ENCODE peak calls at places on chromosome 6, in five cellular contexts. A, O, V, W and I are unnamed samples.

GRCh38 chr6:106748547-106749207 is 119.3 kb downstream of the QRSL1 start:
- DNase-seq in W (no peak), O (peak), A (no peak), V (no peak), I (no peak)

GRCh38 chr6:121544691-121545090 is 109.2 kb downstream of the GJA1 start:
- DNase-seq in V (no peak), W (no peak), O (no peak), A (no peak), I (no peak)

GRCh38 chr6:134557509-134557908 is 239.6 kb upstream of the SGK1 start:
- DNase-seq in W (no peak), O (no peak), V (no peak), A (no peak), I (no peak)

GRCh38 chr6:111823831-111824607 is 49.2 kb downstream of the FYN start:
- DNase-seq in V (no peak), W (no peak), O (no peak), A (peak), I (no peak)

GRCh38 chr6:29924731-29925130 is 17.6 kb upstream of the HLA-A start:
- DNase-seq in O (no peak), A (no peak), W (no peak), V (no peak), I (no peak)

GRCh38 chr6:63430985-63431519 is 111.3 kb upstream of the LGSN start:
- DNase-seq in A (no peak), W (no peak), O (no peak), V (no peak), I (no peak)

GRCh38 chr6:37507690-37508421 is 8.2 kb upstream of the CCDC167 start:
- DNase-seq in V (peak), W (no peak), A (no peak), O (peak), I (peak)

GRCh38 chr6:106099235-106099537 is 13.1 kb downstream of the PRDM1 start:
- DNase-seq in V (no peak), A (no peak), W (no peak), O (no peak), I (no peak)

DNA sequence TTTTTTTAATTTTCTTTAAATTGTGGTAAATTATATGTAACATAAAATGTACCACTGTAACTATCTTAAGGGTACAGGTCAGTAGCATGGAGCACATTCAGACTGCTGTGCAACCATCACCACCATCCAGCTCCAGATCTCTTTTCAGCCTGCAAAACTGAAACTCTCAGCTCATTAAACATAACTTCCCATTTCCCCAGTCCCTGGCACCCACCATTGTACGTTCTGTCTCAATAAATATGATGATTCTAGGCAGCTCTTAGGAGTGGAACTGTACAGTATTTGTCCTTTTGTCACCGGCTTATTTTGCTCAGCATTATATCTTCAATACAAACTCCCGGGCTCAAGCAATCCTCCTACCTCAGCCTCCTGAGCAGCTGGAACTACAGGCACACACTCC is 1.5 kb downstream of the ZC3H12D start:
- DNase-seq in V (peak), A (no peak), W (no peak), O (no peak), I (peak)
- H3K4me3 ChIP-seq in V (peak), A (no peak), W (no peak), O (no peak), I (peak)

DNA sequence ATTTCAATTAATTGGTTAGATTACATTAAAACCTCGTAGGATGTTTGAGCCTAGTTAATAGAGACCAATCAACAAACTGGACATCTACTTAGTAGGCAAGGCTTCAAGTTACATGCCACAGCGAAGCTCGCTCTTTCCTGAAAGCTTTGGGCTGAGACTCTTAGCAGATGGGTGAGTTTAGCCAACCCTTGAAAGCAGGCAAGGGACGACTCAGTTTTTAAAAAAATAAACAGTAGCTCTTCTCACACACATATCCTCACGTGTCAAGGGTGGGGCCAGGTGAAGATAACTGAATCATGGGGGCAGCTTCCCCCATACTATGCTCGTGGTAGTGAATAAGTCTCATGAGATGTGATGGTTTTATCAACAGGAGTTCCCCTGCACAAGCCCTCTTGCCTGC is 775 bp downstream of the MTFR2 start:
- DNase-seq in O (no peak), A (no peak), W (no peak), V (peak), I (peak)
- H3K4me3 ChIP-seq in O (peak), A (peak), W (peak), V (peak), I (peak)

DNA sequence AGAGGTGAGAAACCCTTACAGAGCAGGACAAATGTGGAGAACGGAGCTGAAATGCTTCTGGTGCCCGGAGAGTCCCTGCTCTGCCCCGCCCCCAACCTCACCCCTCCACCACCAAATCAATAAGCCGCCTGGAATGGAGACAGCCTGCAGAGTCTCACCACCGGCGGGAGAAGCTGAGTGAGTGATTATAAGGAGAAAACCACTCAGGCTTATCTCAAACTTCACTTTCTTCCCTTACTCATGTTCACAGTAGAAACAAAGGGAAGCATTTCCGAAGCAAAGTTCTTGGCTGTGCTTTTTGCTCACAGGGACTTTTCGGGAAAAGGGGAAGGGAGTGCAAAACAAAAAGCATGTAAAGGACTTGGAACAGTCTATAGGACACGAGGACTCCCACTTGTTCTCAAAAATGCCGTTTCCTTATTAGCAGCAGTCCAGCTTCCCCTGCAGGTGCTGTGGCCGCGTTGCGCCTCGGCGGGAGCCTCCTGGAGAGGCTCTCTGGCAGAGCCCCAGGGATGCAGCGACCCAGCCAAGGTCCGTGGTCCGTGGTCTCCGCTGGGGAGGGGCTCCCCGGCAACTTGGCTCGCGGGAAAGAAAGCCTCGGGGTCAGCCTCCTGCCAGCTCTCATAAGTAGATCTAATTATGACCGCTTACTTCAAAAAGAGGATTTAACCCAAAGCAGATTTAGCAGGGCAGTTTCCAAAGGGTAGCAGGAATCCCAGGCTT is 64.8 kb upstream of the TMEM30A start:
- DNase-seq in W (peak), A (no peak), V (no peak), O (peak), I (peak)
- H3K4me3 ChIP-seq in W (peak), A (peak), V (no peak), O (peak), I (peak)

DNA sequence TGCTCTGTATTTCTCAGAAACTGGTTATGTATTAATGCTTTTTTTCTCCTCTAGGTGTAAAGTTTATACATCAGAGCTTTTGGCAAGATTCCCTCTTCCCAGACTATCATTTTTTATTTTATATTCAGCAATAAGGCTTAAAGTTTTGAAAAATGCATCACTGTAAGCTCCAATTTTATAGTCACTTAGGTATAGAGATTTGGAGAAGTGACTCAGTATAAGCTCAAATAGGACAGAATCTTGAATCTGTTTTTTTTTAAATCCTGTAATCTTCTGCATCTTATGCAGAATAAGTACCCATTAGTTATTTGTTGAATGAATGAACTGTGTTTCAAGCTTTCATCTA is 1.0 kb downstream of the NCOA7 start:
- DNase-seq in O (no peak), A (no peak), W (no peak), V (no peak), I (no peak)
- H3K4me3 ChIP-seq in O (peak), A (peak), W (peak), V (peak), I (peak)

DNA sequence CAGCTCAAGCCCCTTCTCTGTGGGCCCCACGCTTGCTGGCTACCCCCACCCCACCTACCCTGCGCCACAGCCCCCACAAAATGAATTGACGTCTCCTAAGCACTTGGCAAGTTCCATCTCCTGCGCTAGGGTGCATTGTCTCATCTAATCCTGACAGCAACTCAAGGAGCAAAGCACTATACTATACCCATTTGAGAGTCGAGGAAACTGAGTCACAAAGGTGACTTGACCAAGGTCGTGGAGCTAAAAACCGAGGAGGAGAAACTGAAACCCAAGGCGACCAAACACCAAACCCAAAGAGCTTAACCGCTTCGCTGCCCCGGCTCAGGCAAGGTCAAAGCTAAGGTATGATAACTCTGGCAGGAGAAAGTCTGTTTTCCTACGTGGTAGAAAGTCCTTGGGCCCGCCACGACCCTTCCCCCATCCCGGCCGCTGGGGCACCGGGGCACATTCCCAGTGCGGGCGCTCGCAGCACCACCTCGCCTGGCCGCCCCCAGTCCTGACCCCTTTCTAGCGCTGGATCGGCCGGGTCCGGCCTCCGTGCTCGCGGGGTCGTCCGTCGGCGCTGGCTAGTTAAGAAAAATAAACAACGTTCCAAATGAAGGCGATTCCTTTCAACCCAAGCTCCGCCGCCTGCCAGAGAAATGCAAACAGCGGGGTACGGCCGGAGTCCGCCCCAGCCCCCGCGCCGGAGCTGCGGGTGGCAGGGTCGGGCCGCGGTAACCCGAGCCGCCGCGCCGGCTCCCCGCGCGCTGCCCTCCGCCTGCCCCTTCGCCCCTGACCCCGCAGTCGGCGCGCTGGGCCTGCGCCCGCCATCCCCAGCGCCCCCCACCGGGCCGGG is 37.3 kb downstream of the NCR2 start:
- DNase-seq in O (peak), V (no peak), A (no peak), W (no peak), I (no peak)
- H3K4me3 ChIP-seq in O (peak), V (no peak), A (no peak), W (peak), I (no peak)

DNA sequence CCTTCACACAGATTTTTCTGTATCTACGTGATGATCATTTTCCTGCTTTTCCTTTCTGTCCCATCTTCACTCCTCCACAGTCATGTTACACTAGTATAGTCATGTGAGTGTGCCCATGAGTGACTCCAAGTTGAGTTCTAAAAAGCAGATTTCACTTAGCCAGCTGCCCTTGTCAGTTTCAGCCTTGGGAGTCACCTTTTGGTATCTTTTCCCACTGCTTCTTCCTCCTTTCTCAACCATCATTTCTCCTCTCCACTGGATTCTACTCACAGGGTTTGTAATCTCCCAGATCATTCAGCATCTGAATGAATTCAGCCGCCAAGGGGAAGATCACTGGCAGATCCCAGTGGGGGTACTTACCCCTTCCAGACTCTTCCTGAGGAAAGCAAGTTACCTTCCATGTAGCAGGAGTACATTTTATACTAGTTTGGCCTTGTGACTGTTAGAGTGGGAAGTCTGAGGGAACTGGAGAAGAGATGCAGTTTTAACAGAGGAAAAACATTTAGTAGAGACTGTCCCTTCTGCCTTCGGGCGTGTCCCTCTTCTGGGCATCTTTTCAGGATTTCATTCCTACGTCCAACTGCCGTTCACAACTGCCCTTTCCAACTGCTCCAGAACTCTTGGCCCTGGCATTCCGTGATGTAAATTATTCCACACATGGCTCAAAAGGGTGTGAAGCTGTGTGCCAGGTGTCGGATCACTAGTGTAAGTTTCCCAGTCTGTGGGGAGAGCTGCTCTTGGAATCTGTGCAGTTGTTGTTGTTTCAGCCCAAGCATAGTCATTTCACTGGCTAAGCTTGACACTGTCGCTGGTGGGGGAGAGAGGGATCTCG is 38.9 kb downstream of the BICRAL start:
- DNase-seq in V (no peak), A (no peak), W (peak), O (peak), I (no peak)
- H3K4me3 ChIP-seq in V (no peak), A (no peak), W (peak), O (no peak), I (no peak)

GRCh38 chr6:109051301-109051700 is 43.3 kb downstream of the SESN1 start:
- DNase-seq in V (no peak), W (no peak), A (no peak), O (no peak), I (no peak)

GRCh38 chr6:109052852-109053251 is 41.8 kb downstream of the SESN1 start:
- DNase-seq in W (no peak), A (no peak), O (no peak), V (no peak), I (no peak)

GRCh38 chr6:109053285-109053684 is 41.4 kb downstream of the SESN1 start:
- DNase-seq in W (no peak), O (peak), V (no peak), A (no peak), I (no peak)

GRCh38 chr6:109050447-109051102 is 44.1 kb downstream of the SESN1 start:
- DNase-seq in V (no peak), W (no peak), A (no peak), O (no peak), I (no peak)

GRCh38 chr6:109052015-109052651 is 42.5 kb downstream of the SESN1 start:
- DNase-seq in V (no peak), W (no peak), A (no peak), O (no peak), I (no peak)
- H3K4me3 ChIP-seq in V (no peak), W (no peak), A (no peak), O (no peak), I (no peak)

GRCh38 chr6:7067305-7067704 is 40.5 kb upstream of the RREB1 start:
- DNase-seq in V (no peak), A (no peak), W (no peak), O (no peak), I (no peak)

GRCh38 chr6:7060769-7061516 is 46.8 kb upstream of the RREB1 start:
- DNase-seq in O (no peak), V (no peak), A (no peak), W (no peak), I (no peak)

GRCh38 chr6:7058250-7058923 is 49.4 kb upstream of the RREB1 start:
- DNase-seq in A (peak), O (no peak), V (no peak), W (peak), I (no peak)

DNA sequence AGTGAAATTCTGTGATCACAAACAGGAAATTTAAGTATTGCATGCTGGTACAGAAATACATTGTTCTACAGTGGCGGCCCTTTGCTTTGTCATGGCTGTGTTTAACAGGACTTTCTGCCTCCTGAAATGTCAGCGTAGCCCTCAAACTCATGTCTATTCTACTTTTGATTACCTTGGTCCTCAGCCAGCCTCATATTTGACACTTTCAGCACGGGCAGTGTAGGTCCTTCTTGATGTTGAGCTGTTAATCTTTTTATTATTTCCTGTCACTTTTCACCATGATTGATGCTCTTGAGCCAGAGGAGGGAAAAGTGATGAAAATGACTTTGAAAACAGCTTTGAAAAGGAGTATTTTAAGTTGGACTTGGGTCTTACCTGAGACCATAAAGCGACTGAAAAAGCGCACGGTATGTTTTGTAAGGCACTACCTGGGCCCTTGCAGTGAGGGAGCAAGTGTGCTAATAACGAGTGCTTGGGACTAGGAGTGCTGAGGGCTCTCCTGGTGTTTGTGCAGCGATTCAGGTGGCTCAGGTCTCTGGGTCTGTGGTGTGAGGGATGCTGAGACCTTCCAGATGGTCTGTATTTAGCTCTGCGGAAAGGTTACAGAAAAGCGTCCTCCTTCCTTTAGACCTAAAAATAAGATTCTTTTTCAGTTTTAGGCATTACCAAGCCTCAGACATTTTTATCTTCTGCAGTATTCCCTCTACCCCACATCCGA is 45.2 kb upstream of the RREB1 start:
- DNase-seq in W (no peak), V (no peak), O (no peak), A (no peak), I (no peak)
- H3K4me3 ChIP-seq in W (no peak), V (no peak), O (no peak), A (no peak), I (no peak)